ENCODE peak calls at places on chromosome 18, in ten cellular contexts. C, H, J, S, W, O, K, P, V and M are unnamed samples.

GRCh38 chr18:39223283-39223682 is 1657.7 kb upstream of the CELF4 start:
- DNase-seq in H (no peak), O (no peak), S (no peak), C (no peak), K (no peak), V (no peak), W (no peak), P (no peak), J (no peak), M (no peak)

GRCh38 chr18:34549367-34549766 is 160.7 kb upstream of the DTNA start:
- DNase-seq in J (no peak), P (no peak), C (no peak), H (no peak), O (no peak), V (no peak), K (no peak), S (no peak), W (no peak), M (no peak)

GRCh38 chr18:35311506-35311905 is 21.5 kb upstream of the ZSCAN30 start:
- DNase-seq in H (no peak), W (no peak), S (no peak), V (no peak), J (no peak), C (no peak), O (no peak), K (no peak), P (no peak), M (no peak)

GRCh38 chr18:3660719-3661118 is 210.7 kb downstream of the TGIF1 start:
- DNase-seq in J (no peak), S (no peak), P (no peak), K (no peak), O (no peak), W (no peak), C (no peak), H (no peak), V (no peak), M (no peak)

GRCh38 chr18:40993363-40993762 is 961.7 kb upstream of the PIK3C3 start:
- DNase-seq in W (no peak), K (no peak), J (no peak), P (no peak), C (no peak), S (no peak), V (no peak), H (no peak), O (no peak), M (no peak)

GRCh38 chr18:13464432-13465125 is 246.0 kb downstream of the LDLRAD4 start:
- DNase-seq in C (peak), W (no peak), K (no peak), P (no peak), O (no peak), J (no peak), S (peak), V (peak), H (no peak), M (no peak)

GRCh38 chr18:2880473-2880872 is 33.7 kb downstream of the EMILIN2 start:
- DNase-seq in S (no peak), V (peak), H (no peak), W (no peak), K (no peak), C (no peak), J (no peak), P (no peak), O (no peak), M (no peak)

GRCh38 chr18:55588876-55589595 is 1.0 kb upstream of the TCF4 start:
- DNase-seq in C (peak), P (no peak), K (no peak), W (peak), H (no peak), S (no peak), V (no peak), J (no peak), O (no peak), M (peak)

GRCh38 chr18:8721094-8721669 is 15.8 kb downstream of the MTCL1 start:
- DNase-seq in P (no peak), J (no peak), S (no peak), O (no peak), V (no peak), H (no peak), W (no peak), C (peak), K (no peak), M (peak)

GRCh38 chr18:7273301-7273911 is 42.5 kb downstream of the LRRC30 start:
- DNase-seq in H (no peak), K (no peak), S (no peak), O (no peak), P (no peak), V (no peak), W (no peak), J (no peak), C (no peak), M (no peak)

GRCh38 chr18:69968073-69968472 is 20.4 kb upstream of the CD226 start:
- DNase-seq in V (peak), W (no peak), P (no peak), C (peak), K (no peak), H (no peak), S (no peak), J (no peak), O (peak), M (peak)

GRCh38 chr18:63161032-63161727 is 158.4 kb downstream of the BCL2 start:
- DNase-seq in W (no peak), O (no peak), K (no peak), J (no peak), V (peak), P (no peak), S (peak), H (no peak), C (no peak), M (no peak)

GRCh38 chr18:58865714-58866113 is 1.0 kb downstream of the ZNF532 start:
- DNase-seq in V (no peak), P (no peak), J (peak), K (no peak), S (no peak), W (no peak), O (no peak), C (no peak), H (no peak), M (no peak)

GRCh38 chr18:40006553-40007073 is 1948.4 kb upstream of the PIK3C3 start:
- DNase-seq in C (peak), H (no peak), K (peak), S (no peak), W (no peak), P (no peak), V (no peak), O (no peak), J (no peak), M (no peak)

GRCh38 chr18:39057423-39058057 is 1491.9 kb upstream of the CELF4 start:
- DNase-seq in K (no peak), V (no peak), H (no peak), J (no peak), C (peak), P (no peak), W (no peak), S (no peak), O (no peak), M (peak)

GRCh38 chr18:75170916-75171315 is 38.0 kb downstream of the PTGR3 start:
- DNase-seq in W (no peak), K (no peak), V (peak), P (no peak), J (no peak), C (no peak), H (no peak), O (no peak), S (no peak), M (no peak)

GRCh38 chr18:26480897-26481795 is 67.2 kb downstream of the KCTD1 start:
- DNase-seq in V (no peak), W (no peak), J (no peak), H (no peak), P (peak), C (no peak), K (no peak), S (no peak), O (no peak), M (no peak)

GRCh38 chr18:76433788-76434187 is 61.3 kb downstream of the ZNF516 start:
- DNase-seq in S (no peak), K (no peak), V (peak), O (no peak), J (no peak), H (no peak), P (no peak), W (no peak), C (no peak), M (no peak)

GRCh38 chr18:36315736-36316135 is 18.2 kb downstream of the FHOD3 start:
- DNase-seq in H (no peak), K (no peak), C (no peak), S (no peak), V (no peak), O (no peak), P (no peak), J (no peak), W (no peak), M (no peak)

GRCh38 chr18:22840606-22841144 is 92.5 kb upstream of the RBBP8 start:
- DNase-seq in H (no peak), V (no peak), P (no peak), W (no peak), S (no peak), O (no peak), J (no peak), C (peak), K (no peak), M (no peak)

GRCh38 chr18:34802938-34803337 is 92.8 kb downstream of the DTNA start:
- DNase-seq in S (no peak), W (no peak), C (peak), P (no peak), H (no peak), O (no peak), J (no peak), K (no peak), V (no peak), M (no peak)

GRCh38 chr18:55500316-55501086 is 87.5 kb downstream of the TCF4 start:
- DNase-seq in C (peak), P (no peak), V (no peak), S (no peak), H (no peak), J (no peak), W (no peak), K (no peak), O (no peak), M (peak)

GRCh38 chr18:26649193-26649543 is 100.8 kb upstream of the KCTD1 start:
- DNase-seq in J (no peak), C (no peak), H (no peak), P (no peak), V (no peak), W (no peak), S (no peak), K (no peak), O (no peak), M (no peak)

GRCh38 chr18:11320981-11321380 is 171.6 kb upstream of the PIEZO2 start:
- DNase-seq in J (no peak), P (no peak), K (no peak), W (no peak), C (no peak), H (no peak), V (no peak), S (no peak), O (no peak), M (no peak)

GRCh38 chr18:6271585-6271984 is 143.1 kb downstream of the L3MBTL4 start:
- DNase-seq in K (no peak), C (no peak), O (no peak), J (no peak), P (no peak), H (no peak), V (no peak), S (no peak), W (no peak), M (no peak)

GRCh38 chr18:56569391-56569790 is 69.0 kb downstream of the TXNL1 start:
- DNase-seq in C (no peak), S (no peak), W (no peak), H (no peak), O (no peak), K (no peak), P (no peak), J (no peak), V (no peak), M (no peak)

GRCh38 chr18:79442508-79443221 is 46.9 kb downstream of the NFATC1 start:
- DNase-seq in K (no peak), J (no peak), O (no peak), H (no peak), C (no peak), V (no peak), P (no peak), S (peak), W (no peak), M (no peak)

GRCh38 chr18:7784171-7784570 is 217.1 kb downstream of the PTPRM start:
- DNase-seq in W (no peak), K (peak), J (no peak), V (no peak), C (peak), O (no peak), P (no peak), S (no peak), H (no peak), M (peak)